ENCODE peak calls at places on chromosomes 1 and 21, in nine cellular contexts. E, U, S, T, D, C, K, R and W are unnamed samples.

GRCh38 chr21:46295996-46296752 is 10.0 kb downstream of the YBEY start:
- DNase-seq in S (peak; percentile 71), E (peak; percentile 94), T (peak; percentile 80), C (no peak), U (peak; percentile 77), R (no peak), D (peak; percentile 68), K (peak; percentile 95), W (peak; percentile 67)

GRCh38 chr1:28244549-28245251 is 8.8 kb downstream of the ATP5IF1 start:
- DNase-seq in D (no peak), K (no peak), U (no peak), E (no peak), T (no peak), R (no peak), C (no peak), S (peak; percentile 77), W (peak; percentile 52)

GRCh38 chr1:159891275-159892157 is 8.4 kb downstream of the CFAP45 start:
- DNase-seq in C (peak; percentile 85), E (peak; percentile 92), T (peak; percentile 77), K (peak; percentile 88), R (peak; percentile 30), D (no peak), U (peak; percentile 84), S (peak; percentile 75), W (peak; percentile 77)

GRCh38 chr1:212805767-212806166 is 14.1 kb downstream of the TATDN3 start:
- DNase-seq in K (no peak), S (no peak), T (no peak), C (no peak), R (no peak), E (no peak), U (no peak), D (no peak), W (no peak)

GRCh38 chr1:161197560-161198205 is 1.2 kb downstream of the ADAMTS4 start:
- DNase-seq in S (no peak), E (peak; percentile 43), U (no peak), T (no peak), R (no peak), D (no peak), K (no peak), C (no peak), W (no peak)

GRCh38 chr1:25610822-25611630 is 5.6 kb upstream of the MAN1C1 start:
- DNase-seq in C (no peak), T (no peak), S (peak; percentile 54), R (no peak), K (no peak), D (no peak), E (peak; percentile 37), U (no peak), W (no peak)

GRCh38 chr1:6448749-6449631 is 17.0 kb downstream of the TNFRSF25 start:
- DNase-seq in D (peak; percentile 75), R (peak; percentile 42), K (no peak), C (no peak), T (no peak), U (no peak), S (no peak), E (no peak), W (no peak)

GRCh38 chr1:158286966-158287365 is 2.8 kb upstream of the CD1C start:
- DNase-seq in D (no peak), R (no peak), K (no peak), U (peak; percentile 35), E (no peak), S (peak; percentile 74), C (no peak), T (no peak), W (peak; percentile 8)

GRCh38 chr1:21175324-21175669 is 1.4 kb downstream of the EIF4G3 start:
- DNase-seq in K (peak; percentile 72), R (no peak), T (peak; percentile 34), C (no peak), D (no peak), U (peak; percentile 83), S (peak; percentile 58), E (peak; percentile 57), W (peak; percentile 25)

GRCh38 chr1:109197163-109198042 is 16.3 kb upstream of the SARS1 start:
- DNase-seq in U (no peak), S (no peak), K (no peak), D (peak; percentile 84), E (peak; percentile 100), C (peak; percentile 81), R (no peak), T (no peak), W (no peak)

GRCh38 chr1:10054465-10054864 is 21.7 kb downstream of the UBE4B start:
- DNase-seq in S (no peak), C (no peak), D (no peak), E (no peak), T (no peak), K (no peak), R (no peak), U (no peak), W (no peak)

GRCh38 chr1:176208034-176208433 is 948 bp upstream of the COP1 start:
- DNase-seq in S (no peak), U (no peak), C (no peak), E (no peak), D (no peak), R (no peak), K (no peak), T (no peak), W (no peak)

GRCh38 chr1:172656576-172656975 is 2.3 kb upstream of the FASLG start:
- DNase-seq in K (no peak), D (no peak), E (no peak), T (no peak), R (no peak), U (no peak), S (no peak), C (no peak), W (no peak)

GRCh38 chr1:168116327-168116799 is 20.4 kb downstream of the GPR161 start:
- DNase-seq in S (no peak), K (no peak), E (no peak), R (no peak), D (no peak), U (no peak), T (no peak), C (peak; percentile 53), W (no peak)

GRCh38 chr1:25460020-25460419 is 29.3 kb downstream of the MACO1 start:
- DNase-seq in T (no peak), S (no peak), R (no peak), K (no peak), D (no peak), U (no peak), E (no peak), C (no peak), W (no peak)

DNA sequence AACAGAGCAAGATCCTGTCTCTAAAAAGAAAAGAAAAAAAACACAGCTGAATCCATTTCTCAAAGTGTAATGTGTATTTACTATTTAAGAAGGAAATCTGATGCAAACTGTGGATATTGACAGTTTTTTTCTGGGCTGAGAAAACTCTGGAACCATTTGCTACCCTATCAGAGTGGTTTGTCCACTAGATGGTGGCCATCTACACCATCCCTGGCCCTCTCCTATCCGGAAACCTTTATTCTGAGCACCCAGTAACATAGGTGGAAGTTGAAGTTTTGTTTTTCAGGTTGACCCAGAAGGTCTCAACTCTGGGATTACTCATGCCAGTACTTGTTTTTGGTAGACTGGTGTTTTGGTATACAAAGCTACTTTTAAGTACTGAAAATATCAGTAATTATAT is 20.2 kb downstream of the ECHDC2 start:
- DNase-seq in C (no peak), K (no peak), D (no peak), R (no peak), T (no peak), E (no peak), S (no peak), U (no peak), W (no peak)
- TF ChIP-seq CTCF in C (no peak), K (no peak), D (peak; percentile 25), R (no peak), T (no peak), E (peak; percentile 12), S (no peak), U (no peak), W (no peak)

GRCh38 chr21:18384771-18385170 is 18.8 kb downstream of the TMPRSS15 start:
- DNase-seq in K (no peak), T (no peak), R (no peak), E (peak; percentile 15), S (peak; percentile 52), C (no peak), U (no peak), D (peak; percentile 11), W (no peak)
- TF ChIP-seq CTCF in K (no peak), T (no peak), R (peak; percentile 70), E (peak; percentile 40), S (peak; percentile 79), C (peak; percentile 61), U (peak; percentile 32), D (peak; percentile 21), W (peak; percentile 30)

DNA sequence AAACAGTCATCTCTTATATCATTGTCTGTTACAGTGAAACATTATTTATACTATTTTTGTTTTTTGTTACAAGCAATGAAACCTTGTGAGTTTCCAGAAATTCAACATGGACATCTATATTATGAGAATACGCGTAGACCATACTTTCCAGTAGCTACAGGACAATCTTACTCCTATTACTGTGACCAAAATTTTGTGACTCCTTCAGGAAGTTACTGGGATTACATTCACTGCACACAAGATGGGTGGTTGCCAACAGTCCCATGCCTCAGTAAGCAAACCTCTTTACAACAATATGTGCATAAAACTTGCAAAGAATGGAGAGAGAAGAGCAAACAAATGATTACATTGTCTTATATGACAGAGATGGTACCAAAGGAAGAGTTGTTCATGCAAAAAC is 22.4 kb downstream of the CFHR4 start:
- DNase-seq in U (no peak), S (no peak), D (no peak), T (no peak), R (no peak), E (peak; percentile 6), C (no peak), K (no peak), W (no peak)
- TF ChIP-seq CTCF in U (no peak), S (no peak), D (no peak), T (no peak), R (peak; percentile 24), E (no peak), C (no peak), K (no peak), W (no peak)

GRCh38 chr1:178774263-178774662 is 49.2 kb downstream of the RALGPS2 start:
- DNase-seq in T (no peak), U (no peak), R (no peak), K (no peak), D (no peak), S (peak; percentile 48), C (no peak), E (peak; percentile 42), W (no peak)
- TF ChIP-seq CTCF in T (peak; percentile 57), U (no peak), R (peak; percentile 43), K (no peak), D (peak; percentile 69), S (peak; percentile 83), C (peak; percentile 73), E (peak; percentile 13), W (no peak)

GRCh38 chr1:169466259-169467230 is 19.2 kb downstream of the SLC19A2 start:
- DNase-seq in S (peak; percentile 21), T (peak; percentile 43), U (peak; percentile 19), D (peak; percentile 42), E (peak; percentile 61), K (no peak), C (peak; percentile 29), R (no peak), W (no peak)
- TF ChIP-seq CTCF in S (peak; percentile 62), T (peak; percentile 44), U (no peak), D (peak; percentile 66), E (peak; percentile 40), K (peak; percentile 35), C (peak; percentile 67), R (peak; percentile 51), W (no peak)

GRCh38 chr1:47725000-47725731 is 272.0 kb downstream of the TRABD2B start:
- DNase-seq in E (no peak), T (no peak), R (peak; percentile 66), K (no peak), U (no peak), D (peak; percentile 47), S (no peak), C (no peak), W (peak; percentile 21)
- TF ChIP-seq CTCF in E (no peak), T (no peak), R (peak; percentile 58), K (no peak), U (no peak), D (no peak), S (no peak), C (no peak), W (no peak)